ENCODE peak calls at places on chromosomes 4 and X, in ten cellular contexts. R, S, X, Z, H, D, Y, N, V and Q are unnamed samples.

GRCh38 chrX:117538441-117539418 is 577.9 kb downstream of the KLHL13 start:
- DNase-seq in R (no peak), S (no peak), X (no peak), Z (no peak), H (no peak), D (no peak), Y (peak), N (no peak), V (no peak), Q (no peak)

GRCh38 chr4:27084685-27085356 is 224.2 kb downstream of the STIM2 start:
- DNase-seq in R (no peak), S (peak), X (peak), Z (peak), H (peak), D (peak), Y (no peak), N (peak), V (peak), Q (no peak)

GRCh38 chr4:141410839-141411238 is 190.1 kb downstream of the ZNF330 start:
- DNase-seq in R (no peak), S (peak), X (no peak), Z (no peak), H (no peak), D (no peak), Y (no peak), N (no peak), V (peak), Q (no peak)

GRCh38 chrX:53071604-53072417 is 10.4 kb upstream of the TSPYL2 start:
- DNase-seq in R (no peak), S (peak), X (peak), Z (peak), H (peak), D (peak), Y (no peak), N (peak), V (peak), Q (peak)

GRCh38 chrX:33968611-33969010 is 163.5 kb downstream of the FAM47A start:
- DNase-seq in R (no peak), S (no peak), X (no peak), Z (no peak), H (no peak), D (no peak), Y (no peak), N (no peak), V (no peak), Q (no peak)

GRCh38 chr4:99648321-99648720 is 9.3 kb downstream of the C4orf54 start:
- DNase-seq in R (no peak), S (no peak), X (no peak), Z (no peak), H (no peak), D (no peak), Y (no peak), N (no peak), V (no peak), Q (no peak)

GRCh38 chrX:153879741-153880439 is 6.1 kb downstream of the L1CAM start:
- DNase-seq in R (no peak), S (no peak), X (no peak), Z (no peak), H (no peak), D (no peak), Y (no peak), N (no peak), V (no peak), Q (no peak)

GRCh38 chr4:38313999-38314561 is 349.9 kb upstream of the KLF3 start:
- DNase-seq in R (no peak), S (peak), X (no peak), Z (no peak), H (no peak), D (peak), Y (no peak), N (peak), V (peak), Q (no peak)

GRCh38 chr4:79906306-79906705 is 166.7 kb downstream of the ANTXR2 start:
- DNase-seq in R (no peak), S (no peak), X (no peak), Z (no peak), H (no peak), D (no peak), Y (no peak), N (no peak), V (no peak), Q (no peak)

GRCh38 chrX:34656842-34657780 is at the start of gene TMEM47:
- DNase-seq in R (peak), S (peak), X (no peak), Z (peak), H (peak), D (peak), Y (peak), N (peak), V (peak), Q (no peak)

GRCh38 chr4:2172161-2172560 is 69.8 kb downstream of the HAUS3 start:
- DNase-seq in R (no peak), S (no peak), X (no peak), Z (no peak), H (no peak), D (no peak), Y (no peak), N (no peak), V (no peak), Q (no peak)

GRCh38 chrX:47231167-47231566 is 1.6 kb upstream of the USP11 start:
- DNase-seq in R (no peak), S (no peak), X (no peak), Z (no peak), H (no peak), D (no peak), Y (no peak), N (no peak), V (no peak), Q (no peak)

GRCh38 chrX:123731987-123732678 is 719 bp downstream of the THOC2 start:
- DNase-seq in R (no peak), S (peak), X (no peak), Z (peak), H (peak), D (peak), Y (no peak), N (peak), V (peak), Q (peak)

GRCh38 chrX:281166-281999 is at the start of gene PLCXD1:
- DNase-seq in R (peak), S (peak), X (no peak), Z (peak), H (peak), D (no peak), Y (no peak), N (no peak), V (peak), Q (peak)

GRCh38 chr4:25031077-25031606 is 396 bp upstream of the LGI2 start:
- DNase-seq in R (no peak), S (peak), X (no peak), Z (peak), H (no peak), D (no peak), Y (no peak), N (no peak), V (peak), Q (no peak)